ENCODE peak calls at places on chromosomes 4 and X, in five cellular contexts. One of them, this sample, is unnamed.
A peak's percentile ranks its signal among the peaks of the same experiment; 100 is the strongest.

GRCh38 chrX:115898382-115899001 is 272.1 kb upstream of the AGTR2 start:
- DNase-seq in GM23338: peak; percentile 43
- DNase-seq in breast epithelium: peak; percentile 53
- DNase-seq in upper lobe of left lung: no peak
- DNase-seq in sigmoid colon: peak; percentile 90
- DNase-seq in this sample: peak; percentile 83

GRCh38 chr4:73434311-73434710 is 1.7 kb upstream of the AFP start:
- DNase-seq in GM23338: peak; percentile 65
- DNase-seq in breast epithelium: no peak
- DNase-seq in upper lobe of left lung: no peak
- DNase-seq in sigmoid colon: no peak
- DNase-seq in this sample: no peak

GRCh38 chr4:8939887-8940742 is 68.5 kb upstream of the HMX1 start:
- DNase-seq in GM23338: peak; percentile 37
- DNase-seq in breast epithelium: no peak
- DNase-seq in upper lobe of left lung: no peak
- DNase-seq in sigmoid colon: no peak
- DNase-seq in this sample: peak; percentile 61

GRCh38 chr4:34183916-34184315 is 2060.4 kb downstream of the ARAP2 start:
- DNase-seq in GM23338: no peak
- DNase-seq in breast epithelium: no peak
- DNase-seq in upper lobe of left lung: no peak
- DNase-seq in sigmoid colon: no peak
- DNase-seq in this sample: no peak

GRCh38 chr4:24229976-24230375 is 340.1 kb upstream of the PPARGC1A start:
- DNase-seq in GM23338: no peak
- DNase-seq in breast epithelium: no peak
- DNase-seq in upper lobe of left lung: no peak
- DNase-seq in sigmoid colon: no peak
- DNase-seq in this sample: no peak

GRCh38 chr4:92387459-92388069 is 83.8 kb downstream of the GRID2 start:
- DNase-seq in GM23338: peak; percentile 86
- DNase-seq in breast epithelium: no peak
- DNase-seq in upper lobe of left lung: no peak
- DNase-seq in sigmoid colon: no peak
- DNase-seq in this sample: no peak

GRCh38 chrX:154727418-154728323 is 23.2 kb downstream of the GAB3 start:
- DNase-seq in GM23338: no peak
- DNase-seq in breast epithelium: peak; percentile 53
- DNase-seq in upper lobe of left lung: no peak
- DNase-seq in sigmoid colon: peak; percentile 88
- DNase-seq in this sample: no peak

GRCh38 chr4:11565899-11566298 is 137.2 kb upstream of the HS3ST1 start:
- DNase-seq in GM23338: no peak
- DNase-seq in breast epithelium: no peak
- DNase-seq in upper lobe of left lung: no peak
- DNase-seq in sigmoid colon: no peak
- DNase-seq in this sample: no peak

GRCh38 chr4:59597536-59598232 is 1602.4 kb upstream of the ADGRL3 start:
- DNase-seq in GM23338: no peak
- DNase-seq in breast epithelium: no peak
- DNase-seq in upper lobe of left lung: no peak
- DNase-seq in sigmoid colon: no peak
- DNase-seq in this sample: no peak

GRCh38 chr4:42152507-42153504 is at the start of gene BEND4:
- DNase-seq in GM23338: peak; percentile 91
- DNase-seq in breast epithelium: no peak
- DNase-seq in upper lobe of left lung: no peak
- DNase-seq in sigmoid colon: no peak
- DNase-seq in this sample: no peak

GRCh38 chr4:39285111-39285795 is 80.9 kb downstream of the RFC1 start:
- DNase-seq in GM23338: no peak
- DNase-seq in breast epithelium: no peak
- DNase-seq in upper lobe of left lung: no peak
- DNase-seq in sigmoid colon: no peak
- DNase-seq in this sample: no peak

GRCh38 chr4:26362745-26363439 is 42.1 kb downstream of the RBPJ start:
- DNase-seq in GM23338: no peak
- DNase-seq in breast epithelium: no peak
- DNase-seq in upper lobe of left lung: no peak
- DNase-seq in sigmoid colon: no peak
- DNase-seq in this sample: no peak

GRCh38 chrX:45667666-45668065 is 467.0 kb upstream of the DIPK2B start:
- DNase-seq in GM23338: no peak
- DNase-seq in breast epithelium: no peak
- DNase-seq in upper lobe of left lung: no peak
- DNase-seq in sigmoid colon: no peak
- DNase-seq in this sample: no peak

GRCh38 chrX:140918398-140919043 is 83.9 kb upstream of the SPANXB1 start:
- DNase-seq in GM23338: peak; percentile 86
- DNase-seq in breast epithelium: no peak
- DNase-seq in upper lobe of left lung: no peak
- DNase-seq in sigmoid colon: no peak
- DNase-seq in this sample: no peak

GRCh38 chr4:154560824-154561231 is 2.0 kb upstream of the FGB start:
- DNase-seq in GM23338: no peak
- DNase-seq in breast epithelium: no peak
- DNase-seq in upper lobe of left lung: no peak
- DNase-seq in sigmoid colon: no peak
- DNase-seq in this sample: no peak

GRCh38 chr4:153679476-153679875 is 4.6 kb upstream of the TLR2 start:
- DNase-seq in GM23338: no peak
- DNase-seq in breast epithelium: no peak
- DNase-seq in upper lobe of left lung: no peak
- DNase-seq in sigmoid colon: no peak
- DNase-seq in this sample: peak; percentile 53

GRCh38 chr4:52877006-52877405 is 14.9 kb downstream of the RASL11B start:
- DNase-seq in GM23338: no peak
- DNase-seq in breast epithelium: no peak
- DNase-seq in upper lobe of left lung: no peak
- DNase-seq in sigmoid colon: no peak
- DNase-seq in this sample: no peak

GRCh38 chr4:88779431-88779830 is 81.8 kb upstream of the NAP1L5 start:
- DNase-seq in GM23338: no peak
- DNase-seq in breast epithelium: no peak
- DNase-seq in upper lobe of left lung: no peak
- DNase-seq in sigmoid colon: no peak
- DNase-seq in this sample: no peak

GRCh38 chr4:81754169-81754568 is 282.5 kb upstream of the RASGEF1B start:
- DNase-seq in GM23338: no peak
- DNase-seq in breast epithelium: no peak
- DNase-seq in upper lobe of left lung: no peak
- DNase-seq in sigmoid colon: no peak
- DNase-seq in this sample: no peak

GRCh38 chr4:145527773-145528172 is 46.1 kb downstream of the SMAD1 start:
- DNase-seq in GM23338: no peak
- DNase-seq in breast epithelium: no peak
- DNase-seq in upper lobe of left lung: peak; percentile 71
- DNase-seq in sigmoid colon: no peak
- DNase-seq in this sample: no peak

GRCh38 chr4:134747108-134747805 is 545.7 kb upstream of the PABPC4L start:
- DNase-seq in GM23338: peak; percentile 35
- DNase-seq in breast epithelium: no peak
- DNase-seq in upper lobe of left lung: no peak
- DNase-seq in sigmoid colon: no peak
- DNase-seq in this sample: no peak

GRCh38 chrX:2572740-2573139 is 72.0 kb upstream of the DHRSX start:
- DNase-seq in GM23338: no peak
- DNase-seq in breast epithelium: no peak
- DNase-seq in upper lobe of left lung: no peak
- DNase-seq in sigmoid colon: no peak
- DNase-seq in this sample: no peak

GRCh38 chr4:140298001-140298400 is 75.4 kb upstream of the SCOC start:
- DNase-seq in GM23338: no peak
- DNase-seq in breast epithelium: no peak
- DNase-seq in upper lobe of left lung: no peak
- DNase-seq in sigmoid colon: no peak
- DNase-seq in this sample: no peak

GRCh38 chr4:140300271-140300970 is 73.0 kb upstream of the SCOC start:
- DNase-seq in GM23338: no peak
- DNase-seq in breast epithelium: no peak
- DNase-seq in upper lobe of left lung: no peak
- DNase-seq in sigmoid colon: no peak
- DNase-seq in this sample: no peak

GRCh38 chr4:140293979-140294378 is 79.5 kb upstream of the SCOC start:
- DNase-seq in GM23338: no peak
- DNase-seq in breast epithelium: no peak
- DNase-seq in upper lobe of left lung: no peak
- DNase-seq in sigmoid colon: no peak
- DNase-seq in this sample: no peak

GRCh38 chr4:140296871-140297570 is 76.4 kb upstream of the SCOC start:
- DNase-seq in GM23338: no peak
- DNase-seq in breast epithelium: no peak
- DNase-seq in upper lobe of left lung: no peak
- DNase-seq in sigmoid colon: no peak
- DNase-seq in this sample: no peak

GRCh38 chr4:140296335-140296753 is 77.1 kb upstream of the SCOC start:
- DNase-seq in GM23338: no peak
- DNase-seq in breast epithelium: peak; percentile 58
- DNase-seq in upper lobe of left lung: no peak
- DNase-seq in sigmoid colon: peak; percentile 91
- DNase-seq in this sample: no peak
- TF ChIP-seq POLR2AphosphoS5 in GM23338: no peak
- TF ChIP-seq POLR2AphosphoS5 in breast epithelium: no peak
- TF ChIP-seq POLR2AphosphoS5 in upper lobe of left lung: no peak
- TF ChIP-seq POLR2AphosphoS5 in sigmoid colon: peak; percentile 78
- TF ChIP-seq POLR2AphosphoS5 in this sample: no peak

DNA sequence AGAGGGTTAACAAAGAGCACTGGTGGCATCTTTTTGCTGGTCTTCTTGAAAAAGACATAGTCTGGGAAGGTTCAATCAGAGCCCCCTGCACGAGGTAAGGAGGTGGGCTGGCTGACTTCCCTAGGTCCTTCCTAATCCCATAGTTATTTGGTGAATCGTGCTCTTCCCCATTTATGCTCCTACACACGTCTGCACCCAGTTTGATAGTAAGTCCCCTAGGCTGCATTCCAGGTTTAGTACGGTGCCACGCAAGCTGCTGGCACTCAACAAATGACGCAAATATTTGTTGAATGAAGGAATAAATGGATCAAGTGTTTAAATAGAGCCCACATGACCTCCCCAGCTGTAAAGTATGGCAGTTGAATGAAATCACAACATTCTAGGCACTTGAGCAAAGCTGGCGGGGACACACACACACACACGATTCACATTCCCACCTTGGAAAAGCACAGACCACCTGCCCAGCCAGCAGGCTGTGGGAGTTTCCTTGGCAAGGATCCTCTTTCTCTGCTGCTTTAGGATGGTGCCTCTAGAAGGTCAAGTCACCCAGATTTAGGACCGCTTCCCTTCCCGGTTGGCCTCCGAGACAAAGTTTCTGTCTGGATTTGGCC is 855 bp downstream of the FAM184B start:
- DNase-seq in GM23338: no peak
- DNase-seq in breast epithelium: no peak
- DNase-seq in upper lobe of left lung: no peak
- DNase-seq in sigmoid colon: no peak
- DNase-seq in this sample: no peak
- TF ChIP-seq POLR2AphosphoS5 in GM23338: no peak
- TF ChIP-seq POLR2AphosphoS5 in breast epithelium: no peak
- TF ChIP-seq POLR2AphosphoS5 in upper lobe of left lung: no peak
- TF ChIP-seq POLR2AphosphoS5 in sigmoid colon: no peak
- TF ChIP-seq POLR2AphosphoS5 in this sample: no peak

DNA sequence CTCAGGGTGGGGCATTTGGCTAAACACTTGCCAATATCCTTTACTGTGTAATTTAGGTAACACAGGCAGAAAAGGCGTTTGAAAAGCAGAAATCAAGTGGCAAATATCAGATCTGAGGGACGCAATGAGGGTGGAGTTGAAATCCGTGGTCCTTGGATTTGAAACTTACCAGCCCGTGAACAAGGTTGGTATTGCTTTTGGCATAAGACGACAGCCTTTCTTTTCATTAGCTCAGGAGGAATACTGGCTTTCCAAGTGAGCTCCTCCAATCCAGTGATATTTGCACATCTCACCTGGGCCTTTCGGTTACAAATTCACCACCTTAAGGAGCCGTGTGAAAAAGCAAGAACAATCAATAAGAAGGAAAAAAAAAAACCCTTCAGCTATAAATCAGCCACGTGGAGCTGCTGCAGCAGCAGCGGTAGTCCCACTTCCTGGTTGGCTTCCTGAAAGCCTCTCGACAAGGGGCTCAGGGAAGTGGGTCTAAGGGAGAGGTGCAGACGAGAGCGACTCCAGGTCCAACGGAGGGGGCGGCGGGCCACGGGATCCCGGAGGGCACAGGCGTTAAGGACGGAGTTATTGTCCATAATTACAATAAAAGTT is 717 bp upstream of the GALNT7 start:
- DNase-seq in GM23338: peak; percentile 73
- DNase-seq in breast epithelium: no peak
- DNase-seq in upper lobe of left lung: peak; percentile 85
- DNase-seq in sigmoid colon: peak; percentile 67
- DNase-seq in this sample: peak; percentile 86
- TF ChIP-seq POLR2AphosphoS5 in GM23338: no peak
- TF ChIP-seq POLR2AphosphoS5 in breast epithelium: no peak
- TF ChIP-seq POLR2AphosphoS5 in upper lobe of left lung: no peak
- TF ChIP-seq POLR2AphosphoS5 in sigmoid colon: no peak
- TF ChIP-seq POLR2AphosphoS5 in this sample: no peak

DNA sequence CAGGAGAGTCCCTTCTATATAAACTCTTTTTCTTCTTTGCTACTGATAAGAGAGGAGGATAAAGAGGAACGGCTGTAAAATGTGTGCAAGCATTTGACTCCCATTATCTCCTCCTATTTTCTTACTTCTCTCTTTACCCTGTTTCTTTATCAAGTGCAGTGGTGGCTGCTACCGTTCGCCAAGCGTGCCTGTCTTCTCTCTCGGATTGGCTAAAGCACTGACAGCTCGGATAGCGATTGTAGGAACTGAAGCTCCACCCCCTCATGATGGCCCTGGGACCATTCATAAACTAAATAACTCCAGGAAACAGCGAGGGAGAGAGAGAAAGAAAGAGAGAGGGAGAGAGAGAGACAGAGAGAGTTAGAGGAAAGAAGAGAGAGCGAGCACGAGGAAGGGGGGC is 340 bp upstream of the MAB21L2 start:
- DNase-seq in GM23338: peak; percentile 88
- DNase-seq in breast epithelium: no peak
- DNase-seq in upper lobe of left lung: no peak
- DNase-seq in sigmoid colon: peak; percentile 97
- DNase-seq in this sample: no peak
- TF ChIP-seq POLR2AphosphoS5 in GM23338: no peak
- TF ChIP-seq POLR2AphosphoS5 in breast epithelium: no peak
- TF ChIP-seq POLR2AphosphoS5 in upper lobe of left lung: no peak
- TF ChIP-seq POLR2AphosphoS5 in sigmoid colon: peak; percentile 95
- TF ChIP-seq POLR2AphosphoS5 in this sample: no peak

DNA sequence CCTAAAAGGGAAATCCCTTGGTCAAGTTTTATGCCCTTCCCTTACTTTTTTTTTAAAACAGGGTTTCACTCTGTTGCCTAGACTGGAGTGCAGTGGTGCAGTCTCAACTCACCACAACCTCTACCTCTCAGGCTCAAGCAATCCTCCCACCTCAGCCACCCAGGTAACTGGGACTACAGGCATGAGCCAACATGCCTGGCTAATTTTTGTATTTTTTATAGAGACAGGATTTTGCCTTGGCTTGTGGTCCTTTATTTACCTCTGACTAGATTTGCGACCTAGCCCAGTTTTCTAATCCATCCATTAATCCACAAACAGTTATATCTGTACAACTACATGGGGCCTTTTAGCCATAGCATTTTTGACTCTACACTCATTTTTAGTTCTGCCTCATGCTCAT is 23.7 kb downstream of the CDS1 start:
- DNase-seq in GM23338: no peak
- DNase-seq in breast epithelium: no peak
- DNase-seq in upper lobe of left lung: no peak
- DNase-seq in sigmoid colon: no peak
- DNase-seq in this sample: no peak
- TF ChIP-seq POLR2AphosphoS5 in GM23338: no peak
- TF ChIP-seq POLR2AphosphoS5 in breast epithelium: no peak
- TF ChIP-seq POLR2AphosphoS5 in upper lobe of left lung: no peak
- TF ChIP-seq POLR2AphosphoS5 in sigmoid colon: no peak
- TF ChIP-seq POLR2AphosphoS5 in this sample: no peak